ENCODE peak calls at places on chromosomes 1 and 21, in nine cellular contexts. K, L, V, U, Q, T, N, H and C are unnamed samples.

GRCh38 chr1:221897312-221897711 is 155.4 kb upstream of the DUSP10 start:
- DNase-seq in L (no peak), H (no peak), N (peak), K (no peak), Q (no peak), T (no peak), V (no peak), U (no peak), C (no peak)

GRCh38 chr1:61741682-61742619 is at the start of gene PATJ:
- DNase-seq in N (peak), T (no peak), H (no peak), U (peak), K (peak), Q (peak), L (peak), V (peak), C (peak)

GRCh38 chr1:24189528-24189927 is 2.4 kb upstream of the IFNLR1 start:
- DNase-seq in K (no peak), L (no peak), U (no peak), H (no peak), T (no peak), N (no peak), V (no peak), Q (no peak), C (no peak)

GRCh38 chr1:198185759-198186158 is 29.0 kb downstream of the NEK7 start:
- DNase-seq in T (no peak), U (no peak), Q (no peak), V (no peak), K (no peak), N (no peak), H (no peak), L (no peak), C (no peak)

GRCh38 chr1:22780696-22781095 is 70.1 kb downstream of the EPHB2 start:
- DNase-seq in V (peak), T (peak), L (peak), Q (peak), H (no peak), K (no peak), U (no peak), N (peak), C (no peak)

GRCh38 chr21:41684381-41685245 is 82.2 kb downstream of the RIPK4 start:
- DNase-seq in U (no peak), H (no peak), Q (no peak), K (no peak), V (no peak), L (no peak), N (peak), T (peak), C (no peak)

GRCh38 chr1:198694542-198694941 is 55.7 kb downstream of the PTPRC start:
- DNase-seq in V (no peak), N (no peak), H (no peak), U (no peak), Q (no peak), T (no peak), L (no peak), K (no peak), C (no peak)

GRCh38 chr1:12593621-12594066 is 24.4 kb downstream of the DHRS3 start:
- DNase-seq in L (no peak), V (no peak), Q (no peak), K (no peak), T (no peak), U (no peak), H (no peak), N (peak), C (no peak)

GRCh38 chr1:19336543-19336942 is 24.4 kb downstream of the SLC66A1 start:
- DNase-seq in K (no peak), V (no peak), U (no peak), T (no peak), Q (no peak), H (no peak), N (no peak), L (no peak), C (no peak)

GRCh38 chr1:185759061-185759460 is 24.9 kb downstream of the HMCN1 start:
- DNase-seq in L (no peak), Q (no peak), H (no peak), N (no peak), V (no peak), K (no peak), U (no peak), T (no peak), C (no peak)

GRCh38 chr1:91891486-91891885 is 5.5 kb upstream of the TGFBR3 start:
- DNase-seq in T (no peak), Q (no peak), N (peak), V (no peak), K (no peak), U (no peak), H (no peak), L (no peak), C (no peak)

GRCh38 chr1:29298175-29298720 is 61.9 kb downstream of the PTPRU start:
- DNase-seq in H (no peak), T (no peak), N (no peak), U (no peak), V (no peak), L (no peak), K (no peak), Q (no peak), C (no peak)

GRCh38 chr1:199272107-199272506 is 633.3 kb downstream of the PTPRC start:
- DNase-seq in K (no peak), U (no peak), V (no peak), L (no peak), H (peak), N (peak), T (no peak), Q (no peak), C (no peak)

GRCh38 chr1:38451541-38451993 is 405.0 kb upstream of the POU3F1 start:
- DNase-seq in T (no peak), K (no peak), L (peak), H (no peak), U (no peak), N (no peak), V (no peak), Q (peak), C (no peak)

GRCh38 chr1:99851850-99852454 is 1.8 kb downstream of the AGL start:
- DNase-seq in V (no peak), N (no peak), U (no peak), H (no peak), Q (no peak), K (no peak), L (no peak), T (no peak), C (no peak)

GRCh38 chr1:113929750-113930498 is 800 bp downstream of the HIPK1 start:
- DNase-seq in V (peak), U (peak), H (no peak), L (peak), K (peak), T (no peak), N (peak), Q (no peak), C (no peak)

GRCh38 chr1:27111771-27112573 is 43.0 kb downstream of the SLC9A1 start:
- DNase-seq in T (peak), U (peak), H (peak), N (peak), K (peak), L (no peak), Q (peak), V (peak), C (no peak)

GRCh38 chr1:232725303-232726047 is 79.7 kb upstream of the MAP10 start:
- DNase-seq in U (no peak), N (no peak), T (no peak), K (no peak), H (no peak), L (no peak), V (no peak), Q (no peak), C (no peak)

GRCh38 chr1:10734900-10735602 is 61.4 kb downstream of the CASZ1 start:
- DNase-seq in T (no peak), V (no peak), L (peak), Q (peak), U (no peak), N (no peak), K (no peak), H (no peak), C (peak)

GRCh38 chr21:44509539-44509938 is 30.5 kb downstream of the KRTAP10-1 start:
- DNase-seq in V (no peak), Q (no peak), L (no peak), K (no peak), H (no peak), U (no peak), T (no peak), N (peak), C (no peak)

GRCh38 chr1:243264718-243265117 is 8.9 kb downstream of the SDCCAG8 start:
- DNase-seq in K (no peak), V (no peak), H (peak), U (no peak), L (no peak), T (no peak), Q (no peak), N (no peak), C (no peak)